ENCODE peak calls at places on chromosomes 2 and 18, in ten cellular contexts. J is neuronal stem cell; Z is GM12878; R is EL; M is GM03348; L is choroid plexus epithelial cell; G is GM13977; F is GM04504; P is WTC11; X is stimulated activated naive CD8-positive, alpha-beta T cell treated with anti-CD3 and anti-CD28 coated beads, Interleukin-15, Interleukin-2, amounts not matched to agents 100 U/mL and 50 U/mL, for 24 hours. S is an unnamed sample.

GRCh38 chr2:43605851-43606250 is 10.0 kb upstream of the THADA start:
- DNase-seq in J (no peak), Z (no peak), R (no peak), M (no peak), L (peak), G (no peak), F (no peak), P (no peak), X (no peak), S (no peak)

GRCh38 chr2:236236559-236237450 is 27.4 kb downstream of the ASB18 start:
- DNase-seq in J (no peak), Z (no peak), R (no peak), M (no peak), L (no peak), G (no peak), F (no peak), P (no peak), X (no peak), S (no peak)

GRCh38 chr18:79515944-79516351 is 120.2 kb downstream of the NFATC1 start:
- DNase-seq in J (no peak), Z (no peak), R (no peak), M (no peak), L (peak), G (no peak), F (no peak), P (no peak), X (peak), S (no peak)

GRCh38 chr2:148901142-148901541 is 26.1 kb downstream of the KIF5C start:
- DNase-seq in J (no peak), Z (no peak), R (no peak), M (no peak), L (no peak), G (no peak), F (no peak), P (no peak), X (no peak), S (no peak)

GRCh38 chr2:232341061-232341738 is 37.4 kb upstream of the ALPP start:
- DNase-seq in J (no peak), Z (no peak), R (no peak), M (no peak), L (no peak), G (no peak), F (no peak), P (peak), X (no peak), S (no peak)

GRCh38 chr2:217932661-217933325 is 70.0 kb downstream of the TNS1 start:
- DNase-seq in J (no peak), Z (no peak), R (no peak), M (no peak), L (no peak), G (no peak), F (no peak), P (no peak), X (no peak), S (no peak)

GRCh38 chr2:149612122-149612521 is 24.5 kb upstream of the MMADHC start:
- DNase-seq in J (no peak), Z (no peak), R (peak), M (peak), L (peak), G (no peak), F (no peak), P (no peak), X (no peak), S (no peak)

GRCh38 chr2:189608799-189609422 is 28.3 kb upstream of the SLC40A1 start:
- DNase-seq in J (no peak), Z (no peak), R (peak), M (peak), L (peak), G (no peak), F (no peak), P (no peak), X (no peak), S (no peak)

GRCh38 chr2:111905990-111906735 is 7.8 kb downstream of the MERTK start:
- DNase-seq in J (no peak), Z (peak), R (peak), M (no peak), L (no peak), G (no peak), F (no peak), P (no peak), X (no peak), S (no peak)

GRCh38 chr2:127014630-127015029 is 92.3 kb downstream of the BIN1 start:
- DNase-seq in J (no peak), Z (no peak), R (peak), M (peak), L (peak), G (no peak), F (peak), P (no peak), X (no peak), S (no peak)

GRCh38 chr2:231917280-231918088 is 8.7 kb downstream of the NPPC start:
- DNase-seq in J (no peak), Z (no peak), R (no peak), M (no peak), L (no peak), G (no peak), F (no peak), P (no peak), X (no peak), S (no peak)

GRCh38 chr2:239712755-239713154 is 311.9 kb upstream of the HDAC4 start:
- DNase-seq in J (no peak), Z (no peak), R (no peak), M (no peak), L (no peak), G (no peak), F (no peak), P (no peak), X (no peak), S (no peak)

GRCh38 chr2:84963692-84964405 is 7.1 kb upstream of the KCMF1 start:
- DNase-seq in J (no peak), Z (no peak), R (peak), M (peak), L (peak), G (no peak), F (peak), P (no peak), X (no peak), S (no peak)

GRCh38 chr2:233329489-233330135 is 22.0 kb downstream of the SAG start:
- DNase-seq in J (peak), Z (no peak), R (peak), M (no peak), L (no peak), G (no peak), F (no peak), P (no peak), X (no peak), S (no peak)

GRCh38 chr2:29613792-29614266 is 307.6 kb downstream of the ALK start:
- DNase-seq in J (no peak), Z (no peak), R (no peak), M (no peak), L (no peak), G (no peak), F (no peak), P (no peak), X (no peak), S (no peak)

GRCh38 chr2:55112229-55113016 is 62.2 kb upstream of the RTN4 start:
- DNase-seq in J (no peak), Z (no peak), R (no peak), M (peak), L (peak), G (no peak), F (no peak), P (no peak), X (no peak), S (no peak)

GRCh38 chr2:2014251-2014761 is 270.0 kb upstream of the PXDN start:
- DNase-seq in J (peak), Z (no peak), R (peak), M (no peak), L (peak), G (no peak), F (no peak), P (no peak), X (no peak), S (no peak)

GRCh38 chr2:43086451-43087221 is 139.8 kb downstream of the ZFP36L2 start:
- DNase-seq in J (no peak), Z (no peak), R (peak), M (peak), L (peak), G (no peak), F (peak), P (no peak), X (no peak), S (peak)

GRCh38 chr2:235665656-235666239 is 171.9 kb downstream of the AGAP1 start:
- DNase-seq in J (no peak), Z (no peak), R (peak), M (no peak), L (no peak), G (no peak), F (peak), P (no peak), X (no peak), S (no peak)

GRCh38 chr2:219286436-219287115 is 7.4 kb downstream of the DNAJB2 start:
- DNase-seq in J (no peak), Z (no peak), R (peak), M (peak), L (no peak), G (peak), F (no peak), P (no peak), X (no peak), S (no peak)